ENCODE peak calls at places on chromosomes 3 and 15, in six cellular contexts. One of them, this sample, is unnamed.

GRCh38 chr15:88949734-88950400 is 36.7 kb upstream of the MFGE8 start:
- DNase-seq in endothelial cell: no peak
- DNase-seq in mucosa of gallbladder: no peak
- DNase-seq in OCI-LY7: no peak
- DNase-seq in NCI-H82: no peak
- DNase-seq in activated naive CD4-positive, alpha-beta T cell treated with anti-CD3 and anti-CD28 coated beads, Interleukin-2, amount 10 ng/mL, durations not matched to agents 7 days and 5 days: no peak
- DNase-seq in this sample: no peak

GRCh38 chr3:37741644-37742043 is 120.0 kb upstream of the CTDSPL start:
- DNase-seq in endothelial cell: peak
- DNase-seq in mucosa of gallbladder: peak
- DNase-seq in OCI-LY7: peak
- DNase-seq in NCI-H82: peak
- DNase-seq in activated naive CD4-positive, alpha-beta T cell treated with anti-CD3 and anti-CD28 coated beads, Interleukin-2, amount 10 ng/mL, durations not matched to agents 7 days and 5 days: no peak
- DNase-seq in this sample: peak

GRCh38 chr15:88932271-88932874 is 19.2 kb upstream of the MFGE8 start:
- DNase-seq in endothelial cell: no peak
- DNase-seq in mucosa of gallbladder: no peak
- DNase-seq in OCI-LY7: no peak
- DNase-seq in NCI-H82: no peak
- DNase-seq in activated naive CD4-positive, alpha-beta T cell treated with anti-CD3 and anti-CD28 coated beads, Interleukin-2, amount 10 ng/mL, durations not matched to agents 7 days and 5 days: no peak
- DNase-seq in this sample: no peak

GRCh38 chr15:52113708-52114107 is 1.1 kb upstream of the BCL2L10 start:
- DNase-seq in endothelial cell: no peak
- DNase-seq in mucosa of gallbladder: no peak
- DNase-seq in OCI-LY7: no peak
- DNase-seq in NCI-H82: no peak
- DNase-seq in activated naive CD4-positive, alpha-beta T cell treated with anti-CD3 and anti-CD28 coated beads, Interleukin-2, amount 10 ng/mL, durations not matched to agents 7 days and 5 days: no peak
- DNase-seq in this sample: no peak

GRCh38 chr15:95262866-95263564 is 1031.7 kb downstream of the MCTP2 start:
- DNase-seq in endothelial cell: no peak
- DNase-seq in mucosa of gallbladder: no peak
- DNase-seq in OCI-LY7: no peak
- DNase-seq in NCI-H82: no peak
- DNase-seq in activated naive CD4-positive, alpha-beta T cell treated with anti-CD3 and anti-CD28 coated beads, Interleukin-2, amount 10 ng/mL, durations not matched to agents 7 days and 5 days: no peak
- DNase-seq in this sample: no peak

GRCh38 chr15:58877999-58878825 is 55.3 kb downstream of the SLTM start:
- DNase-seq in endothelial cell: no peak
- DNase-seq in mucosa of gallbladder: no peak
- DNase-seq in OCI-LY7: no peak
- DNase-seq in NCI-H82: peak
- DNase-seq in activated naive CD4-positive, alpha-beta T cell treated with anti-CD3 and anti-CD28 coated beads, Interleukin-2, amount 10 ng/mL, durations not matched to agents 7 days and 5 days: no peak
- DNase-seq in this sample: no peak

GRCh38 chr3:183349421-183350157 is 78.8 kb downstream of the MCF2L2 start:
- DNase-seq in endothelial cell: no peak
- DNase-seq in mucosa of gallbladder: no peak
- DNase-seq in OCI-LY7: no peak
- DNase-seq in NCI-H82: no peak
- DNase-seq in activated naive CD4-positive, alpha-beta T cell treated with anti-CD3 and anti-CD28 coated beads, Interleukin-2, amount 10 ng/mL, durations not matched to agents 7 days and 5 days: no peak
- DNase-seq in this sample: no peak

GRCh38 chr15:52789601-52790165 is 453 bp downstream of the ONECUT1 start:
- DNase-seq in endothelial cell: peak
- DNase-seq in mucosa of gallbladder: no peak
- DNase-seq in OCI-LY7: peak
- DNase-seq in NCI-H82: peak
- DNase-seq in activated naive CD4-positive, alpha-beta T cell treated with anti-CD3 and anti-CD28 coated beads, Interleukin-2, amount 10 ng/mL, durations not matched to agents 7 days and 5 days: no peak
- DNase-seq in this sample: no peak

GRCh38 chr3:11159421-11159904 is 5.2 kb downstream of the HRH1 start:
- DNase-seq in endothelial cell: no peak
- DNase-seq in mucosa of gallbladder: no peak
- DNase-seq in OCI-LY7: no peak
- DNase-seq in NCI-H82: no peak
- DNase-seq in activated naive CD4-positive, alpha-beta T cell treated with anti-CD3 and anti-CD28 coated beads, Interleukin-2, amount 10 ng/mL, durations not matched to agents 7 days and 5 days: no peak
- DNase-seq in this sample: peak

GRCh38 chr3:160707187-160707789 is 30.3 kb downstream of the ARL14 start:
- DNase-seq in endothelial cell: peak
- DNase-seq in mucosa of gallbladder: peak
- DNase-seq in OCI-LY7: peak
- DNase-seq in NCI-H82: peak
- DNase-seq in activated naive CD4-positive, alpha-beta T cell treated with anti-CD3 and anti-CD28 coated beads, Interleukin-2, amount 10 ng/mL, durations not matched to agents 7 days and 5 days: peak
- DNase-seq in this sample: peak

GRCh38 chr3:194458122-194458521 is 28.7 kb downstream of the ATP13A3 start:
- DNase-seq in endothelial cell: no peak
- DNase-seq in mucosa of gallbladder: no peak
- DNase-seq in OCI-LY7: no peak
- DNase-seq in NCI-H82: no peak
- DNase-seq in activated naive CD4-positive, alpha-beta T cell treated with anti-CD3 and anti-CD28 coated beads, Interleukin-2, amount 10 ng/mL, durations not matched to agents 7 days and 5 days: no peak
- DNase-seq in this sample: no peak

GRCh38 chr3:192911293-192911692 is 6.4 kb downstream of the MB21D2 start:
- DNase-seq in endothelial cell: no peak
- DNase-seq in mucosa of gallbladder: no peak
- DNase-seq in OCI-LY7: no peak
- DNase-seq in NCI-H82: no peak
- DNase-seq in activated naive CD4-positive, alpha-beta T cell treated with anti-CD3 and anti-CD28 coated beads, Interleukin-2, amount 10 ng/mL, durations not matched to agents 7 days and 5 days: no peak
- DNase-seq in this sample: no peak

This sample was measured in adrenal gland.